ENCODE peak calls at places on chromosomes 2 and 18, in four cellular contexts. A is IMR-90, Q is endothelial cell of umbilical vein, H is K562. M is an unnamed sample. For H3K9me1, the result is how much of the 10 kb centered on the place peaks cover.

GRCh38 chr2:11676640-11677039 is 6.6 kb upstream of the NTSR2 start:
- DNase-seq in H (no peak), A (no peak), Q (no peak), M (no peak)

GRCh38 chr2:106106627-106107508 is 87.2 kb downstream of the UXS1 start:
- DNase-seq in H (no peak), A (no peak), Q (no peak), M (no peak)

GRCh38 chr2:174761837-174762236 is 2.4 kb downstream of the CHRNA1 start:
- DNase-seq in Q (peak), H (no peak), A (peak), M (no peak)

GRCh38 chr2:216713691-216714411 is 18.5 kb upstream of the IGFBP5 start:
- DNase-seq in Q (no peak), A (peak), H (no peak), M (peak)

GRCh38 chr18:2847341-2848144 is 737 bp downstream of the EMILIN2 start:
- DNase-seq in A (no peak), Q (no peak), H (peak), M (no peak)

GRCh38 chr18:37251679-37252078 is 313.9 kb downstream of the CELF4 start:
- DNase-seq in A (no peak), Q (no peak), H (no peak), M (peak)

GRCh38 chr2:78780321-78780720 is 245.2 kb upstream of the REG3G start:
- DNase-seq in H (no peak), A (no peak), Q (no peak), M (no peak)

GRCh38 chr18:31225668-31226067 is 63.0 kb upstream of the DSC1 start:
- DNase-seq in A (peak), H (no peak), Q (peak), M (no peak)

GRCh38 chr2:2574401-2575184 is 243.5 kb upstream of the MYT1L start:
- DNase-seq in Q (no peak), H (no peak), A (no peak), M (no peak)

GRCh38 chr18:59821983-59822382 is 77.8 kb upstream of the PMAIP1 start:
- DNase-seq in Q (no peak), A (peak), H (no peak), M (no peak)

GRCh38 chr2:194750926-194751325 is 906.1 kb upstream of the SLC39A10 start:
- DNase-seq in Q (no peak), A (no peak), H (no peak), M (no peak)

GRCh38 chr2:225415809-225416208 is 16.3 kb downstream of the NYAP2 start:
- DNase-seq in H (no peak), Q (no peak), A (no peak), M (no peak)

GRCh38 chr2:216074794-216075193 is 6.8 kb downstream of the PECR start:
- DNase-seq in H (no peak), Q (no peak), A (no peak), M (no peak)

GRCh38 chr2:88669371-88670214 is 21.9 kb upstream of the RPIA start:
- DNase-seq in A (peak), H (peak), Q (peak), M (no peak)

GRCh38 chr2:230042195-230042594 is 26.5 kb downstream of the SLC16A14 start:
- DNase-seq in Q (no peak), A (no peak), H (no peak), M (no peak)

GRCh38 chr18:24631238-24632025 is 171.0 kb downstream of the HRH4 start:
- DNase-seq in Q (no peak), A (peak), H (no peak), M (no peak)

GRCh38 chr2:17614174-17614573 is 73.7 kb downstream of the VSNL1 start:
- DNase-seq in Q (no peak), A (no peak), H (no peak), M (no peak)

GRCh38 chr2:20193185-20193584 is 31.7 kb downstream of the SDC1 start:
- DNase-seq in A (no peak), Q (no peak), H (no peak), M (no peak)

GRCh38 chr18:37495354-37495753 is 70.2 kb downstream of the CELF4 start:
- DNase-seq in A (no peak), Q (no peak), H (no peak), M (no peak)

GRCh38 chr2:61557386-61557785 is 19.2 kb upstream of the XPO1 start:
- DNase-seq in H (no peak), Q (no peak), A (no peak), M (no peak)

GRCh38 chr2:73925033-73925704 is 1.5 kb upstream of the DGUOK start:
- DNase-seq in A (no peak), Q (no peak), H (no peak), M (no peak)

GRCh38 chr18:62332437-62332816 is 7.3 kb downstream of the TNFRSF11A start:
- DNase-seq in H (no peak), Q (peak), A (no peak), M (no peak)

GRCh38 chr18:13375302-13376255 is 157.0 kb downstream of the LDLRAD4 start:
- DNase-seq in Q (peak), A (peak), H (no peak), M (peak)

GRCh38 chr18:78603102-78603501 is 376.5 kb upstream of the SALL3 start:
- DNase-seq in Q (no peak), H (no peak), A (no peak), M (no peak)

GRCh38 chr2:94872088-94872618 is 923 bp downstream of the TEKT4 start:
- DNase-seq in H (no peak), A (no peak), Q (no peak), M (no peak)

GRCh38 chr2:210753386-210753785 is 197.0 kb downstream of the CPS1 start:
- DNase-seq in Q (no peak), H (no peak), A (no peak), M (no peak)
- H3K9me1 ChIP-seq in Q (under half), H (under half), A (under half), M (under half)

DNA sequence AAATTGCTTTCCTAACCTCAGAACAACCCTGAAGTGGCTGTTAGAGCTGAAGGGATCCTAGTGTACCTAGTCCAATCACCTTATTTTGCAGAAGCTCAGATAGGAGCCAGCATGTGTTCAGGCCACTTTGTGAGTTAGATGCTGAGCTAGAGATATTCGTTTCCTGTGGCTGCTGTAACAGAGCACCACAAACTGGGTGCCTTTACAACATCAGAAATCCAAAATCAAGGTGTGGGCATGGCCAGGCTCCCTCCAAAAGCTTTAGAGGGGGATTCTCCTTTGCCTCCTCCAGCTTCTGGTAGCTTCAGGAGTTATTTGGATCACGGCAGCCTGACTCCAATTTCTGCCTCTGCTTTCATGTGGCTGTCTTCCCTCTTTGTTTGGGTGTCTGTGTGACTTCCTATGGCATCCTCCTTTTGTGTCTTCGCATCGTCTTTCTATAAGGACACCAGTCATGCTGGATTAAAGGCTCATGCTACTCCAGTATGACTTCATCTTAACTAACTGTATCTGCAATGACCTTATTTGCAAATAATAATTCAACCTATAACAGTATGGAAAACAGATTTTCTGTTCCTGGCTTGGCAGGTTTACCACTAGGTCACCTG is 86.3 kb upstream of the TGFA start:
- DNase-seq in A (no peak), H (no peak), Q (no peak), M (no peak)
- H3K9me1 ChIP-seq in A (under half), H (under half), Q (under half), M (under half)

GRCh38 chr2:112332123-112332696 is 56.8 kb downstream of the ZC3H6 start:
- DNase-seq in A (no peak), Q (no peak), H (no peak), M (no peak)
- H3K9me1 ChIP-seq in A (under half), Q (under half), H (under half), M (under half)

DNA sequence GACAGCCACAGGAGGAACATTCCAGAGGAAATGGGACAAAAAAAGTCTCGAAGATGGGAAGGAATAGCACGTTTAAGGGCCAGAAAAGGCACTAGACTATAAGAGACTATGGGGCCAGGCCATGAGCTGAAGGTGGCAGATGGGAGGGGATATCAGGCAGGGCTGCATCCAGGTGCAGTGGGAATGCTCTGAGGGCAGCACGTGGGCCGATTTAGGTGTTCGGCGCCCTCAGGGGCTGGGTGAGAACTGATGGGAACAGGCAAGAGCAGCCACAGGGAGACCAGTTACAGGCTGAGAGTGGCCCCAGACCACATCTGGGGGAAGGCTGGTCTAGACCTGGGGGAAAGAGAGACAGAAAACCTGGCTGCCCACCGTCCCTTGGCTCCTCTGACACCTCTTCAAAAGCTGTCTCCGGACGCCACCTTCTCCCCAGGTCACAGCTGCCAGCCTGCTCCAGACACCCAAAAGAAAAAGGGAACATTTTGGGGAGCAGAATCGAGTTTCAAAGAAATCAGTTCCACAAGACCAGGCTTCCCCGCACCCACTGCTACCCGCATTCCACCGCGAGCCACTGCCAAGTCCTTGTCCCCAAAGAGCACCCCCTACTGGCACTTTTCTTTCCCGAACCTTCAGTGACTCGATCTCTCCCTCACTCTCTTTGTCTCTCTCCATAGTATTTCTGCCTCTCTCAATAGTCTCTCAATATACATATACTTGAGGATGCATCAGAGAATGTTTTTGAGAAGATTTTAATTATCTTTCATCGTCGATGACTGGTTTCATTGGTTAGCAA is 190.1 kb upstream of the AGAP1 start:
- DNase-seq in A (no peak), H (no peak), Q (no peak), M (no peak)
- H3K9me1 ChIP-seq in A (under half), H (under half), Q (under half), M (under half)

GRCh38 chr2:45874324-45874723 is 222.8 kb downstream of the PRKCE start:
- DNase-seq in H (no peak), A (no peak), Q (no peak), M (no peak)

GRCh38 chr2:45879406-45879805 is 227.9 kb downstream of the PRKCE start:
- DNase-seq in Q (no peak), A (no peak), H (no peak), M (no peak)

GRCh38 chr2:45879936-45880335 is 228.5 kb downstream of the PRKCE start:
- DNase-seq in Q (no peak), A (no peak), H (no peak), M (no peak)

GRCh38 chr2:45872211-45872610 is 220.7 kb downstream of the PRKCE start:
- DNase-seq in Q (no peak), H (no peak), A (peak), M (no peak)

GRCh38 chr2:45876611-45877010 is 225.1 kb downstream of the PRKCE start:
- DNase-seq in A (no peak), H (no peak), Q (no peak), M (no peak)
- H3K9me1 ChIP-seq in A (under half), H (under half), Q (under half), M (under half)

GRCh38 chr18:50069422-50069821 is 125.5 kb downstream of the MYO5B start:
- DNase-seq in Q (no peak), A (no peak), H (no peak), M (no peak)
- H3K9me1 ChIP-seq in Q (under half), A (under half), H (under half), M (under half)

DNA sequence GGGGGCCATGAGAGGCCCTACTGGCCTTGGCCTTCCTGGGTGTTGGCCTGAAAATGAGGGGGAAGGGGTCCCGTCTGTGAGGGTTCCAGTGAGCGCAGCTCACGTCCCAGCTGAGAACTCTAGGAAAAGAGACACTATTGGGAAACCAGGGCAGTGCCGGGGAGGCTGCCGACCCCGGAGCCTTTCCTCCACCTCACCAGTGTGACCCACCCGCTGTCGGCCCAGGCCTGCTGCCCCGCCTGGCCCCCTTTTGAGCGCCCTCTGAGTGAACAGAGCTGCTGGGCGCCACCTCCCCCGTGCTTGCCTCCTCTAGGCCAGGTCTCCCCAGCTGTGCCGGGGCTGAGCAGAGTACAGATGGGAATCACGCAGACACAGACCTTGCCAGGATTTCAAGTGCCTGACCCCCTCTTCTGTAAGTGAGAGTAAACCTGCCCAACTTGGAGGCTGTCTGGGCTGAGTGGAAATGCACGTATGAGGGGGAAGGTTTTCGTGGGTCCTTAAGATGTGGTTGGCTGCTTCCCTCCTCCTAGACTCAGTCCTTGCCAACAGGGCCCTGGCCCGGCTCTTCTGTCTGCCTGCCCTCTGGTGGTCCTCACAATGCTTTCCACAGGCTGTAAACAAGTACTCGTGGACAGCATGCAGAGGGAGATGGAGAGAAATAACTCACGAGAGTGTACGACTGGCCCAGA is 17.3 kb upstream of the ARHGEF4 start:
- DNase-seq in H (no peak), A (no peak), Q (no peak), M (no peak)
- H3K9me1 ChIP-seq in H (under half), A (under half), Q (under half), M (under half)

DNA sequence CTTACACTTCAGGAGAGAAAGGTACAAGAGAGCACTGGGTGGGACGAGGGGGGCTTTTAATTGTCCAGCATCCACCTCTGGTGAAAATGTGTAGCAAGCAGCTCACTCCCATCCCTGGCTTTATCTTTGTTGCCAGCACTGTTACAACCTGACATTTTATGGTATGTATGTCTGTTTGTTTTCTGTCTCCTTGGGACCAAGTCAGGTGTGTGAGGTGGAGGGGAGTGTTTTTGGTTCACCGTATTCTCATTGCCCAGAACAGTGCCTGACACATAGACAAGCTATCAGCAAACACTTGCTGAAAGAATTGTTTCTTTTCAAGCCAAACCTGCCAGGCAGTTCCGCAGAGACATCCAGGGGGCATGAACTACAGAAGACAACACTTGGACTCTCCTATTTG is 24.7 kb downstream of the TGFA start:
- DNase-seq in Q (no peak), A (no peak), H (no peak), M (no peak)
- H3K9me1 ChIP-seq in Q (under half), A (under half), H (under half), M (under half)

GRCh38 chr18:50675043-50675442 is 115.2 kb downstream of the MAPK4 start:
- DNase-seq in A (no peak), Q (no peak), H (no peak), M (no peak)
- H3K9me1 ChIP-seq in A (under half), Q (under half), H (under half), M (under half)

DNA sequence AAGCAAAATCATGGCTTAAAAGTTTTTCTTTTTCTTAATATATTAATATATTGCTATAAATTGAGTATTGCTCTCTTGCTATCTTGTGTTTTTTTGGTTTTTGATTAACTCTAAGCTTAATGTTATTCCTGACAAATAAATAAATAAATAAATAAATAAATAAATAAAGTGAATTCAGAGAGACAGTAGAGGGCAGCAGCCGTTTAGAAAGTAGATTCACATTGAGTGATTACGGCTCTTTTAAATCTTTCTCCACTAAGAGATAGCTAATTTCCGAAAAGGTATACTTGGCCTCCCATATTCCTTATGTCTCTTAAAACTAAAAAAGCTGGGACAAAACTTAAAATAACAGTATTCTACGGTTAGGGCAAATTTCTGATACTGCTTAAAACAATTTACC is 34.3 kb downstream of the MSH2 start:
- DNase-seq in Q (peak), H (no peak), A (peak), M (no peak)
- H3K9me1 ChIP-seq in Q (under half), H (under half), A (under half), M (under half)